ENCODE peak calls at places on chromosome 17, in five cellular contexts. C is HCT116, N is body of pancreas, P is HepG2, O is right lobe of liver. U is an unnamed sample.

GRCh38 chr17:42667088-42667951 is 8.2 kb downstream of the TUBG2 start:
- ATAC-seq in O (peak; percentile 44), P (peak; percentile 26), N (peak; percentile 67), C (peak; percentile 97), U (peak; percentile 54)

GRCh38 chr17:38465420-38466345 is 37.4 kb downstream of the ARHGAP23 start:
- ATAC-seq in N (peak; percentile 64), O (no peak), C (peak; percentile 66), P (peak; percentile 10), U (peak; percentile 77)

GRCh38 chr17:77479817-77480508 is 339.2 kb downstream of the SEC14L1 start:
- ATAC-seq in P (no peak), C (no peak), N (no peak), O (no peak), U (no peak)

GRCh38 chr17:40360091-40360490 is 4.4 kb downstream of the GJD3 start:
- ATAC-seq in C (no peak), O (no peak), N (no peak), P (no peak), U (no peak)

GRCh38 chr17:31390748-31391495 is 553 bp upstream of the RAB11FIP4 start:
- ATAC-seq in N (no peak), O (no peak), C (no peak), P (no peak), U (no peak)

GRCh38 chr17:9231449-9232154 is 210.3 kb downstream of the NTN1 start:
- ATAC-seq in P (no peak), N (no peak), O (no peak), C (no peak), U (no peak)

GRCh38 chr17:69945698-69946185 is 129.3 kb upstream of the KCNJ16 start:
- ATAC-seq in N (no peak), O (no peak), P (no peak), C (no peak), U (peak; percentile 51)

GRCh38 chr17:39161967-39162366 is 4.0 kb downstream of the ARL5C start:
- ATAC-seq in N (no peak), C (no peak), P (no peak), O (no peak), U (no peak)

GRCh38 chr17:16419929-16420271 is 4.5 kb downstream of the TRPV2 start:
- ATAC-seq in P (no peak), O (no peak), C (peak; percentile 60), N (no peak), U (no peak)

DNA sequence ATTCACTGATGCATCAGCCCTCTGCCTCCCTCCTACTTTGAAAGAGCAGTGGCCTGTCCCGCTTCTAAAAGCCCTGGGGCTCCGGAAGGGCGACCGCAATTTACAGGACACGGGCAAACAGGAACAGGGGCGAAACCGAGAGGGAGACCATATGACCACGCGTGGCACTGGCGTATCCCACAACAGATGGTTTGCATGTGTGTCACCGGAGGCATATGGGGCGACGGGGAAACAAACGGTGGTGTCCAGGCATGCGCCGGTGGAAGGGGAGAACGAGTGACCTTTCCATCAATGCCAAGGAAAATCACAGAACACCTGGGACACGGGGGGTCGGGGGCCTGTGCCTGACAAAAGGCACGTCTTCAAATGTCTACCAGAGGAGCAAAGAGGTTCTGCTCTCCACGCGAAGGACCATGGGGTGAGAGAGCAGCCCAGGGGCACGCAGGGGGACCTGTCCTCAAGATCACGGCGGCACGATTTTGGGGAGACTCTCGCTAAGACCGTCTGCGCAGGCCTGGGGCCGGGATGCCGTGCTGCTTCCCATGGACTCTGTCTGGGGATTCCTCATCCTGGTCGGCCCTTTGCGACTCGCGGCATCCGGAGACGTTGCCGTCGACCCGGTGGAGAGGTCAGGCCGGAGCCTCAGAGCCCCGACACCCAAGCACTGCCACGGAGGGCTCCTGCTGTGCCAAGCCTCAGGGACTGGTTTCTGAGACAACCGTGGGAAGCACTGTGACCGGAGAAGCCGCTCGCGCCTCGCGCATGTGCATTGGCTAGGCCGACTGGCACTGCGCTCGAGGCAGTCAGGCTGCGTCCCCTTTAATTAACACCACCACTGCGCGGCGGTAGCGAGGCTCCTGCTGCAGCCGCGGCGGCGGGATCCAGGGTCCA is 12.8 kb upstream of the KCNJ18 start:
- ATAC-seq in P (no peak), N (no peak), C (no peak), O (no peak), U (no peak)
- H3K4me1 ChIP-seq in P (no peaks in the 10 kb centered on the region), N (no peaks in the 10 kb centered on the region), C (no peaks in the 10 kb centered on the region), O (no peaks in the 10 kb centered on the region), U (no peaks in the 10 kb centered on the region)

GRCh38 chr17:7839199-7839889 is 5.3 kb downstream of the KDM6B start:
- ATAC-seq in C (no peak), O (no peak), P (no peak), N (no peak), U (no peak)

GRCh38 chr17:7836596-7837374 is 2.8 kb downstream of the KDM6B start:
- ATAC-seq in C (peak; percentile 24), P (peak; percentile 19), O (peak; percentile 49), N (peak; percentile 57), U (peak; percentile 11)

GRCh38 chr17:7835818-7836595 is 2.0 kb downstream of the KDM6B start:
- ATAC-seq in O (peak; percentile 59), N (peak; percentile 41), C (peak; percentile 9), P (peak; percentile 30), U (no peak)

GRCh38 chr17:7838291-7839075 is 4.5 kb downstream of the KDM6B start:
- ATAC-seq in O (no peak), C (no peak), P (no peak), N (no peak), U (no peak)

GRCh38 chr17:7837375-7838290 is 3.6 kb downstream of the KDM6B start:
- ATAC-seq in C (no peak), N (no peak), P (no peak), O (no peak), U (no peak)
- TF ChIP-seq POLR2A in C (no peak), N (no peak), P (no peak), O (no peak), U (no peak)

GRCh38 chr17:59330314-59330942 is 1.0 kb upstream of the YPEL2 start:
- ATAC-seq in O (peak; percentile 47), N (peak; percentile 72), C (no peak), P (peak; percentile 57), U (no peak)

GRCh38 chr17:59327891-59328290 is 3.6 kb upstream of the YPEL2 start:
- ATAC-seq in P (no peak), N (no peak), C (no peak), O (no peak), U (no peak)

GRCh38 chr17:59331129-59331928 is at the start of gene YPEL2:
- ATAC-seq in O (peak; percentile 81), P (peak; percentile 95), N (peak; percentile 89), C (peak; percentile 98), U (peak; percentile 95)

GRCh38 chr17:59328534-59329095 is 2.8 kb upstream of the YPEL2 start:
- ATAC-seq in C (no peak), O (no peak), N (no peak), P (no peak), U (no peak)

DNA sequence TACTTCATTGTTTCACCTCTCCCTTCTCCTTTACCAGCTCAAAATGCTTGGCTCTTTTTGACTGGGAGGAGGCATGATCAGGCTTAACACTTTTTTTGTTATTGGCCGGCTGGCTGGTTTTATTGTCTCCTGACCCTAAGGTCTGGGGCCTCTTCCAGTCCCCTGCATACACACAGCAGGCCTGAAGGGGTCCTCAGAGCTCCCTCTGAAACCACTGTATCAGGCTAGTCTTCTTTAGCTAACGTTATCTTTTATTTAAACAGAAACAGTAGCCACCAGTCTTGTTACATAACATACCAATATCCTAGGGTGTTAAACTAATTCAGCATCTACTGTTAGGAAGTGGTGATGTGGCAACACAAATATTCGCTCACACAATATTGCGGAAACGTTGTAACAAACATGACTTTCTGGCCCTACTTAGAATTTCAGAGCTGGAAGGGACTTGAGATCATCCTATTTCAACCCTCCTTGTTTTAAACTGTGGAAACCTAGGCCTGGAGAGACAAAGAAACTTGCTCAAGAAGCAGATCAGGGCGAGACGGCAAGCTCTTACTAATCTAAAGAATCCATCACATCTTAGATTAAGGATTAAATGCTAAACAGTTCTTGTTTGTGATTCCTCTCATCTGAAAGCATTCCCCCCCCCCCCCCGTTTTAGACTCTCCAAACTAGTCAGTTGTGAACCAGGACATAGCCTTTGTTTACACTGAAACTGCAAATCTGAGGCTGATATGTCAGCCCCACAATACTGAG is 1.7 kb upstream of the YPEL2 start:
- ATAC-seq in C (peak; percentile 65), P (peak; percentile 63), N (peak; percentile 55), O (peak; percentile 61), U (peak; percentile 60)
- H3K4me1 ChIP-seq in C (peaks cover 27% of the 10 kb centered on the region), P (peaks cover 64% of the 10 kb centered on the region), N (peaks cover 56% of the 10 kb centered on the region), O (no peaks in the 10 kb centered on the region), U (peaks cover 6% of the 10 kb centered on the region)

GRCh38 chr17:65820306-65820705 is 258.9 kb upstream of the AXIN2 start:
- ATAC-seq in N (no peak), P (no peak), C (no peak), O (no peak), U (no peak)

GRCh38 chr17:65814418-65814817 is 253.0 kb upstream of the AXIN2 start:
- ATAC-seq in N (no peak), C (no peak), O (no peak), P (no peak), U (no peak)

GRCh38 chr17:65819810-65820209 is 258.4 kb upstream of the AXIN2 start:
- ATAC-seq in P (no peak), C (no peak), N (no peak), O (no peak), U (no peak)

GRCh38 chr17:65813306-65813705 is 251.9 kb upstream of the AXIN2 start:
- ATAC-seq in O (no peak), N (no peak), C (no peak), P (no peak), U (no peak)

GRCh38 chr17:65817951-65818350 is 256.5 kb upstream of the AXIN2 start:
- ATAC-seq in O (no peak), P (no peak), C (no peak), N (no peak), U (no peak)
- TF ChIP-seq POLR2A in O (no peak), P (no peak), C (no peak), N (no peak), U (no peak)

GRCh38 chr17:29042026-29042678 is 789 bp upstream of the PIPOX start:
- ATAC-seq in O (no peak), P (peak; percentile 47), N (no peak), C (no peak), U (no peak)

GRCh38 chr17:29041091-29041490 is 1.9 kb upstream of the PIPOX start:
- ATAC-seq in C (no peak), N (no peak), P (no peak), O (no peak), U (no peak)

GRCh38 chr17:29037739-29038465 is 5.0 kb upstream of the PIPOX start:
- ATAC-seq in P (no peak), N (no peak), O (no peak), C (no peak), U (no peak)

GRCh38 chr17:29038511-29039300 is 4.2 kb upstream of the PIPOX start:
- ATAC-seq in O (no peak), N (no peak), P (no peak), C (no peak), U (no peak)

DNA sequence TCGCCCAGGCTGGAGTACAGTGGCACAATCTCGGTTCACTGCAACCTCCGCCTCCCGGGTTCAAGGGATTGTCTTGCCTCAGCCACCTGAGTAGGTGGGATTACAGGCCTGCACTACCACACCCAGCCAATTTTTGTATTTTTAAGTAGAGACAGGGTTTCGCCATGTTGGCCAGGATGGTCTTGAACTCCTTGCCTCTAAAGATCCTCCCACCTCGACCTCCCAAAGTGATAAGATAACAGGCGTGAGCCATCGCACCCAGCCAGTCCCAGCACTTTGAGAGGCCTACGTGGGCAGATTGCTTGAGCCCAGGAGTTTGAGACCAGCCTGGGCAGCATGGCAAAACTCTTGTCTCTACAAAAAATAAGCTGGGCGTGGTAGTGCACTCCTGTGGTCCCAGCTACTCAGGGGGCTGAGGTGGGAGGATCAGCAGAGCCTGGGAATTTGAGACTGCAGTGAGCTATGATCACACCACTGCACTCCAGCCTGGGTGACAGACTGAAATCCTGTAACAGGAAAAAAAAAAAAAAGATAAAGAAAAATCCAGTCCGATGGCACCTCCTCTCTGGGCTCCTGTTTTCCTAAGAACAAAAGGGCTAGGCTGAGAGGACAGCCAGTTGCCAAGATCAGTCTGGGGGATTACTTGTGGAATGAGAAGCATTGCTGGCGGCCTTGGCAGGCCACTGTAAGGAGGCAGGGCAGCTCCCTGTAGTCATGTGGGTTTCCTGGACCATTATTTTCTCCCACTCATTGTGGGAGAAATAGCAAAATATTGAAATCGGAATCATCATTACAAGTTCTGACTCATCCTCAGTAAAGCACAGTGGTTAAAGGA is 3.0 kb upstream of the PIPOX start:
- ATAC-seq in N (no peak), O (no peak), P (no peak), C (no peak), U (peak; percentile 65)
- H3K4me1 ChIP-seq in N (peaks cover 11% of the 10 kb centered on the region), O (no peaks in the 10 kb centered on the region), P (peaks cover 59% of the 10 kb centered on the region), C (peaks cover 7% of the 10 kb centered on the region), U (no peaks in the 10 kb centered on the region)

U was measured in gastroesophageal sphincter.